ENCODE peak calls at places on chromosomes 11 and 22, in four cellular contexts. Q, V, C and K are unnamed samples.

GRCh38 chr11:71324788-71325417 is 72.5 kb upstream of the SHANK2 start:
- DNase-seq in Q (no peak), V (no peak), C (no peak), K (no peak)

GRCh38 chr22:23036684-23037428 is 33.5 kb upstream of the GNAZ start:
- DNase-seq in Q (no peak), V (no peak), C (no peak), K (peak)

GRCh38 chr11:10415817-10416392 is 39.2 kb upstream of the AMPD3 start:
- DNase-seq in Q (no peak), V (no peak), C (no peak), K (no peak)

GRCh38 chr11:12377106-12377823 is at the start of gene PARVA:
- DNase-seq in Q (peak), V (peak), C (no peak), K (peak)

GRCh38 chr11:96307748-96308133 is 35.3 kb downstream of the MAML2 start:
- DNase-seq in Q (no peak), V (no peak), C (no peak), K (no peak)

GRCh38 chr11:114158886-114159285 is 99.4 kb downstream of the ZBTB16 start:
- DNase-seq in Q (no peak), V (no peak), C (no peak), K (no peak)

GRCh38 chr11:18065572-18065971 is 19.5 kb upstream of the TPH1 start:
- DNase-seq in Q (no peak), V (no peak), C (no peak), K (no peak)

GRCh38 chr11:82843057-82843795 is 57.0 kb downstream of the PRCP start:
- DNase-seq in Q (no peak), V (no peak), C (no peak), K (no peak)

GRCh38 chr22:19808873-19809478 is 45.7 kb downstream of the GNB1L start:
- DNase-seq in Q (no peak), V (peak), C (no peak), K (no peak)

GRCh38 chr11:68551777-68552176 is 91.2 kb downstream of the PPP6R3 start:
- DNase-seq in Q (no peak), V (no peak), C (no peak), K (no peak)

GRCh38 chr22:49236541-49237075 is 591.1 kb downstream of the BRD1 start:
- DNase-seq in Q (no peak), V (no peak), C (no peak), K (no peak)

GRCh38 chr11:110524227-110524626 is 94.5 kb downstream of the FDX1 start:
- DNase-seq in Q (no peak), V (no peak), C (no peak), K (no peak)

GRCh38 chr11:45087301-45087700 is 59.1 kb upstream of the PRDM11 start:
- DNase-seq in Q (no peak), V (no peak), C (no peak), K (no peak)

GRCh38 chr11:45090607-45091006 is 55.8 kb upstream of the PRDM11 start:
- DNase-seq in Q (no peak), V (no peak), C (no peak), K (no peak)

GRCh38 chr11:45087761-45088160 is 58.7 kb upstream of the PRDM11 start:
- DNase-seq in Q (no peak), V (no peak), C (no peak), K (no peak)

GRCh38 chr11:45089845-45090499 is 56.5 kb upstream of the PRDM11 start:
- DNase-seq in Q (no peak), V (peak), C (no peak), K (no peak)

GRCh38 chr11:45089251-45089650 is 57.2 kb upstream of the PRDM11 start:
- DNase-seq in Q (no peak), V (no peak), C (no peak), K (no peak)
- TF ChIP-seq ATF3 in Q (no peak), V (no peak), C (no peak), K (no peak)

DNA sequence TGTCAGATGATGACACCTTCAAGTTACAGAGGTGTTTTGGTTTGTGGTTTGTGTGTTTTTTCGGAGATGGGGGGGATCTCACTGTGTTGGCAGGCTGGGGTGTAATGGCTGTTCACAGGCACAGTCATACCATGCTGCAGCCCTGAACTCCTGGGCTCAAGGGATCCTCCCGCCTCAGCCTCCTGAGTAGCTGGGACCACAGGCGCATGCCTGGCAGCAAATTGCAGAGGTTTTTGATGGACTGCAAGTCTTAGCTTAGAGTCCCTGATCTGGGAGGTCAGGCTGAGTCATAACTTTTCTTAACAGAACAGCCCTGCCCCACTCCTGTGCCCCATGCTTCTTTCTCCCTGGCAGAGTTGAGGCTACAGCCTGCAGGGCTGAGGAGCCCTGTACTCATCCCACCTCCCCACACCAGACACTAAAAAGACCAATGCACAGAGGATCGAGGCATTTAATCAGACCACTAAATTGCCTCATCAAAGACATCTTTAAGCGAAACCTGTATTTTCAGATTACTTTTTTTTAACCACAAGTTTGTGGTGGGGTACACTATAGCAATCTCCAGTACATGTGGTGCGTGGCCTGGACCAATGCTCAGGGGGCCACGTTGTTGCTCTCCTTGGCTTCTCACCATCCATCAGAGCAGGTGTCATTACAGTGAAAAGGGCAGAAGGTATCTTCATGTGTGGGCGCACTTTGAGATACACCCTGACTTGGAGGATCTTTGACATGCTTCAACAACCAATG is 17.1 kb upstream of the ADORA2A start:
- DNase-seq in Q (no peak), V (no peak), C (no peak), K (no peak)
- TF ChIP-seq CREB1 in Q (no peak), V (no peak), C (no peak), K (no peak)

DNA sequence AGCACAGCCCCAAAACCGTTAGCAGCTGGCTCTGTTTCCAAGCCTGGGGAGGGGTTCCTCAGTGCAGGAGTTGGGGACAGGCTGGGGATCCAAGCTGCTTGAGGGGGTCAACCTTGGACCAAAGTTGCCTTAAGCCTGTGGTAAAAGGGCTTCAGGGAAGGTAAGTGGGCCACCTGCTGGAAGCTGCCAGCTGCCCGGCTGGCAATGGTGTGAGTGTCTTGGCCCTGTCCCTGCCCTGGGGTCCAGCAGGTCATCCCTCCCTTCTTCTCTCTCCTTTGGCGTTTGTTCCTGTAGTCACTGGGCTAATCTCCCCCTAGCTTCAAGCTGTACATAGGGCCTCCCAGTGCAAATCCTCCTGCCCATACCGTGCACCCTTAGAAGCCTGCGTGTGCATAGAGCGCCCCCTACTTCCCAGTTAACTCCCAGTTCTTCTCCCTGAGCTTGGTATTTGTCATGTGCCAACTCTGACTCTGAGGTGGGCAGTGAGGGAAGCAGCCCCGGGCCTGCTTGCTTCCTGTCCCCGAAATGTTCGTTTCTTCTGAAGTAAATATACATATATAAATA is 4.4 kb downstream of the TMEM258 start:
- DNase-seq in Q (no peak), V (peak), C (no peak), K (peak)
- TF ChIP-seq ATF3 in Q (no peak), V (no peak), C (no peak), K (no peak)

DNA sequence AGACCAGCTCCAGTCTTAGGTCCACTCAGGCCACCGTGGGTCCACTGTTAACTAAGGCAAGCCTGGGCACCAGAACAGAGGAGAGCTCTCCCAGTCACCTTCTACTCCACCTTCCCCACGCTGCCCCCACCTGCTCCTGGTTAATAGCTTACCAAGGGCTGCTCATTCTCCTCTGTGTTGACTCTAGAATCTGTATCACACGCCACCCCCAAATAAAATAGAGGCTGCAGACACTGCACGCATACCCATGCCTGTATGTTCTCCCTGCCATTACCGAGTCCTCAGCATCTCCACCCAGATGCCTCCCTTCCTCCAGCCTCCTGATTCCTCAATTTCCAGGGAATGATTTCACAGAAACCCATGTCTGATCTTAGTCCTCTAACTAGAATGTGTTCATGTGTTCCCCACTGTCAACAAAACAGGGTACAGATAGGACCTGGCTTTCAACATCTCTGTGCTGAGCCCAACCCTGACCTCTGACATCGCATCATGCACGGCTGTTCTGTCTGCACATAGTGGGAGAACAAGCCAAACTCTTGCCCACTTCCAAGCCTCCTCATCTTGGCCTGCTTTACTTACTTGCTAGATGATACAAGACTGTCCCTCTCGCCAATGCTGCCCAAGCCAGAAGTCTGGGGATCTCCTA is 49.8 kb downstream of the SMCO4 start:
- DNase-seq in Q (no peak), V (no peak), C (no peak), K (peak)
- TF ChIP-seq CREB1 in Q (no peak), V (no peak), C (no peak), K (peak)